ENCODE peak calls at places on chromosome 3, in eight cellular contexts. M is astrocyte, E is PC-3, F is mammary epithelial cell, T is GM12878, K is H9, P is GM23248, A is IMR-90. N is an unnamed sample.

GRCh38 chr3:52471371-52472238 is 16.2 kb downstream of the NISCH start:
- DNase-seq in M (no peak), E (peak), F (no peak), T (no peak), K (peak), P (peak), A (peak), N (peak)

GRCh38 chr3:9224490-9224889 is 25.0 kb downstream of the SRGAP3 start:
- DNase-seq in M (peak), E (peak), F (peak), T (peak), K (no peak), P (peak), A (no peak), N (no peak)

GRCh38 chr3:113183748-113184661 is 27.4 kb upstream of the BOC start:
- DNase-seq in M (peak), E (peak), F (no peak), T (no peak), K (no peak), P (no peak), A (peak), N (no peak)

GRCh38 chr3:44058022-44058867 is 183.4 kb upstream of the TOPAZ1 start:
- DNase-seq in M (peak), E (peak), F (peak), T (peak), K (no peak), P (peak), A (peak), N (no peak)

GRCh38 chr3:33729993-33730392 is 11.9 kb upstream of the CLASP2 start:
- DNase-seq in M (no peak), E (no peak), F (no peak), T (no peak), K (no peak), P (no peak), A (no peak), N (no peak)

GRCh38 chr3:45211466-45212094 is 14.5 kb downstream of the TMEM158 start:
- DNase-seq in M (no peak), E (no peak), F (no peak), T (no peak), K (no peak), P (peak), A (no peak), N (no peak)

GRCh38 chr3:195075199-195075940 is 195.6 kb downstream of the XXYLT1 start:
- DNase-seq in M (peak), E (no peak), F (no peak), T (no peak), K (no peak), P (no peak), A (peak), N (no peak)

GRCh38 chr3:32239638-32240550 is 1.4 kb downstream of the CMTM8 start:
- DNase-seq in M (no peak), E (peak), F (no peak), T (no peak), K (peak), P (peak), A (no peak), N (peak)

GRCh38 chr3:152069871-152070270 is 196.4 kb downstream of the SUCNR1 start:
- DNase-seq in M (peak), E (peak), F (peak), T (no peak), K (no peak), P (no peak), A (peak), N (no peak)

GRCh38 chr3:120568198-120568523 is 28.0 kb upstream of the NDUFB4 start:
- DNase-seq in M (no peak), E (no peak), F (no peak), T (no peak), K (no peak), P (no peak), A (no peak), N (no peak)

GRCh38 chr3:64384561-64384960 is 159.3 kb upstream of the PRICKLE2 start:
- DNase-seq in M (no peak), E (no peak), F (peak), T (no peak), K (no peak), P (peak), A (no peak), N (no peak)

GRCh38 chr3:190581041-190581501 is 67.2 kb downstream of the IL1RAP start:
- DNase-seq in M (peak), E (no peak), F (no peak), T (no peak), K (no peak), P (peak), A (peak), N (no peak)

GRCh38 chr3:194283218-194284006 is 67.7 kb downstream of the CPN2 start:
- DNase-seq in M (no peak), E (no peak), F (no peak), T (no peak), K (peak), P (peak), A (no peak), N (no peak)

GRCh38 chr3:122496529-122496928 is 18.2 kb downstream of the KPNA1 start:
- DNase-seq in M (no peak), E (no peak), F (peak), T (no peak), K (no peak), P (no peak), A (no peak), N (no peak)

GRCh38 chr3:151751161-151751560 is 17.4 kb downstream of the AADACL2 start:
- DNase-seq in M (peak), E (peak), F (peak), T (no peak), K (no peak), P (peak), A (peak), N (no peak)

GRCh38 chr3:54600441-54601204 is 327.2 kb downstream of the LRTM1 start:
- DNase-seq in M (no peak), E (no peak), F (no peak), T (no peak), K (no peak), P (no peak), A (no peak), N (no peak)

GRCh38 chr3:73580343-73580742 is 44.4 kb downstream of the PDZRN3 start:
- DNase-seq in M (peak), E (peak), F (peak), T (no peak), K (no peak), P (peak), A (peak), N (no peak)

GRCh38 chr3:9037113-9037715 is 73.9 kb upstream of the RAD18 start:
- DNase-seq in M (no peak), E (no peak), F (no peak), T (no peak), K (no peak), P (peak), A (no peak), N (no peak)

GRCh38 chr3:116057403-116058006 is 387.8 kb downstream of the LSAMP start:
- DNase-seq in M (peak), E (no peak), F (no peak), T (no peak), K (no peak), P (no peak), A (no peak), N (no peak)

GRCh38 chr3:13891492-13892073 is 11.7 kb upstream of the WNT7A start:
- DNase-seq in M (no peak), E (no peak), F (no peak), T (no peak), K (peak), P (no peak), A (no peak), N (no peak)

GRCh38 chr3:186646841-186647240 is 6.6 kb downstream of the FETUB start:
- DNase-seq in M (no peak), E (no peak), F (no peak), T (no peak), K (no peak), P (no peak), A (no peak), N (no peak)

GRCh38 chr3:197464794-197465193 is 91.0 kb downstream of the BDH1 start:
- DNase-seq in M (no peak), E (no peak), F (no peak), T (no peak), K (no peak), P (no peak), A (no peak), N (no peak)

GRCh38 chr3:111666041-111666735 is 71.0 kb upstream of the ZBED2 start:
- DNase-seq in M (no peak), E (peak), F (peak), T (no peak), K (no peak), P (peak), A (no peak), N (no peak)

GRCh38 chr3:66053009-66053782 is 14.5 kb upstream of the MAGI1 start:
- DNase-seq in M (no peak), E (no peak), F (no peak), T (no peak), K (no peak), P (peak), A (no peak), N (no peak)

GRCh38 chr3:197333901-197334639 is 35.7 kb upstream of the DLG1 start:
- DNase-seq in M (peak), E (no peak), F (no peak), T (no peak), K (no peak), P (no peak), A (no peak), N (no peak)

GRCh38 chr3:167051421-167051820 is 328.7 kb downstream of the ZBBX start:
- DNase-seq in M (no peak), E (no peak), F (no peak), T (no peak), K (peak), P (no peak), A (no peak), N (no peak)

GRCh38 chr3:125643127-125643526 is 47.8 kb upstream of the OSBPL11 start:
- DNase-seq in M (no peak), E (no peak), F (no peak), T (no peak), K (no peak), P (no peak), A (no peak), N (no peak)

GRCh38 chr3:125647318-125648014 is 52.2 kb upstream of the OSBPL11 start:
- DNase-seq in M (no peak), E (peak), F (peak), T (no peak), K (peak), P (no peak), A (no peak), N (peak)

GRCh38 chr3:125645613-125646012 is 50.3 kb upstream of the OSBPL11 start:
- DNase-seq in M (no peak), E (no peak), F (no peak), T (no peak), K (no peak), P (no peak), A (no peak), N (no peak)

GRCh38 chr3:125641901-125642300 is 46.6 kb upstream of the OSBPL11 start:
- DNase-seq in M (no peak), E (no peak), F (no peak), T (no peak), K (no peak), P (no peak), A (no peak), N (no peak)

GRCh38 chr3:125644036-125645025 is 49.0 kb upstream of the OSBPL11 start:
- DNase-seq in M (no peak), E (no peak), F (no peak), T (no peak), K (no peak), P (peak), A (peak), N (no peak)
- H3K9ac ChIP-seq in M (no peak), E (no peak), F (no peak), T (no peak), K (no peak), P (no peak), A (no peak), N (no peak)

GRCh38 chr3:128967748-128968147 is 26.1 kb downstream of the CFAP92 start:
- DNase-seq in M (no peak), E (no peak), F (no peak), T (no peak), K (no peak), P (no peak), A (no peak), N (no peak)

GRCh38 chr3:128969993-128970740 is 23.7 kb downstream of the CFAP92 start:
- DNase-seq in M (no peak), E (peak), F (no peak), T (no peak), K (peak), P (peak), A (peak), N (peak)

GRCh38 chr3:128965818-128966217 is 28.1 kb downstream of the CFAP92 start:
- DNase-seq in M (no peak), E (peak), F (peak), T (no peak), K (no peak), P (no peak), A (no peak), N (peak)

GRCh38 chr3:128970741-128971048 is 23.2 kb downstream of the CFAP92 start:
- DNase-seq in M (no peak), E (no peak), F (no peak), T (no peak), K (no peak), P (peak), A (no peak), N (no peak)

DNA sequence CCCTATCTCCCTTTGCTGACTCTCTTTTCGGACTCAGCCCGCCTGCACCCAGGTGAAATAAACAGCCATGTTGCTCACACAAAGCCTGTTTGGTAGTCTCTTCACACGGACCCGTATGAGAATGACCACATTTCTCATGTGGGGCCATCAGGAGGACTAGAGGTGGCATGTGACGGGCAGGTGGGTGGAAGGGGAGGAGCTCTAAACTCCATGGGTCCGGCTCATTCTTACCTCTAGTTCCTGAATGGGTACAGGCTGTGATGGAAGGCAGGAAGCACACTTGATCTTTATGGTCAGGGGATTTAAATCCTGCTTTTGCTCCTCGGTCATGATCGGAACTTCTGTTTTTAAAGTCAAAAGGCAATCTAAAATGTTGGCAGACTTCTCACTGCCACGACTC is 28.6 kb downstream of the CFAP92 start:
- DNase-seq in M (no peak), E (no peak), F (no peak), T (no peak), K (no peak), P (no peak), A (no peak), N (no peak)
- H3K9ac ChIP-seq in M (no peak), E (no peak), F (no peak), T (no peak), K (no peak), P (no peak), A (no peak), N (no peak)

GRCh38 chr3:4581040-4581439 is 87.9 kb downstream of the ITPR1 start:
- DNase-seq in M (no peak), E (no peak), F (no peak), T (no peak), K (no peak), P (no peak), A (no peak), N (no peak)
- H3K9ac ChIP-seq in M (no peak), E (no peak), F (no peak), T (no peak), K (no peak), P (no peak), A (no peak), N (no peak)

GRCh38 chr3:132136334-132136716 is 101.5 kb upstream of the CPNE4 start:
- DNase-seq in M (no peak), E (no peak), F (no peak), T (no peak), K (no peak), P (no peak), A (no peak), N (no peak)
- H3K9ac ChIP-seq in M (peak), E (peak), F (peak), T (no peak), K (no peak), P (peak), A (peak), N (no peak)

DNA sequence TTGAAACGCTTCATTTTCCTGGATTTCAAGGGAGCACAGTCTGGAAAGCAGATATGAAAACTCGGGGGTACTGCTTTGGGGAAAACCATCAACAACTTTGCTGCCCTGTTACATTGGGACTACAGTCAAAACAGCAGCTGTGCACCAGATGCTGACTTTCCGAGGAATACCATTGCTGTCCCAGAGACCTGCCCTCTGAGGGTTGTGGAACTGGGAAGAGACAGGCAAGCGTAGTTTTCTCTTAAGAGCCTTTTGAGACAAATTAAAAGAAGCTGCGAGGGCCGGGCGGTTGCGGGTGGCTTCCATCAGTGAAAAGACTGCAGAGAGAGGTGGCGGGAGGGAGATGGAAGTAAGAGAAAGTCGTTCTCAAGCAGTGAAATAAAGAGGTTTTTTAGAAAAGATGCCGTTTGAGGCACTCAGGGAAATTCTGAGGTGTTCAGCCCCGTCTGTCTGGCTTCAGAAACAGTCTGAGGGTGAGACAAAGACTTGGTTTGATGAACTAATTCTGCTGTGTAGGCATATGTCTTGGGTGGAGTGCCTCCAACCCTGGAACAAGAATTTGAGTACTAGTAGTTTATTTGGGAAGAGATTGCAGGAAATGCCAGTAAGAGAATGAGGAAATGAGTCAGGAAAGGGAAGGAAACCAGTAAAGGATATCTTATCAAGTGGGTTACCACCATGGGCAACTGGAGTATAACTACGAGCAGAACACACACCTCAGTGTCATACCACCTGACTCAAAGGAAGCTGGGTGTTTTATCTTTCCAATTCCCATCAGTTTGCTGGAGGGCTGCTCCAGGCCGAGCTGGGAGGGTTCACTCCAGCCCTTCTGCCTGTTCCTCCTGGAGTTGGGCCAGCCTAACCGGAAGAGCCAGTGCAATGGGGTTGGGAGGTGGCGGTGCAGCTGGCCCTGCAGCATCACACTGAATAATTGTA is 75.1 kb downstream of the TGFBR2 start:
- DNase-seq in M (peak), E (peak), F (no peak), T (no peak), K (no peak), P (peak), A (peak), N (peak)
- H3K9ac ChIP-seq in M (peak), E (peak), F (no peak), T (no peak), K (no peak), P (peak), A (no peak), N (no peak)

DNA sequence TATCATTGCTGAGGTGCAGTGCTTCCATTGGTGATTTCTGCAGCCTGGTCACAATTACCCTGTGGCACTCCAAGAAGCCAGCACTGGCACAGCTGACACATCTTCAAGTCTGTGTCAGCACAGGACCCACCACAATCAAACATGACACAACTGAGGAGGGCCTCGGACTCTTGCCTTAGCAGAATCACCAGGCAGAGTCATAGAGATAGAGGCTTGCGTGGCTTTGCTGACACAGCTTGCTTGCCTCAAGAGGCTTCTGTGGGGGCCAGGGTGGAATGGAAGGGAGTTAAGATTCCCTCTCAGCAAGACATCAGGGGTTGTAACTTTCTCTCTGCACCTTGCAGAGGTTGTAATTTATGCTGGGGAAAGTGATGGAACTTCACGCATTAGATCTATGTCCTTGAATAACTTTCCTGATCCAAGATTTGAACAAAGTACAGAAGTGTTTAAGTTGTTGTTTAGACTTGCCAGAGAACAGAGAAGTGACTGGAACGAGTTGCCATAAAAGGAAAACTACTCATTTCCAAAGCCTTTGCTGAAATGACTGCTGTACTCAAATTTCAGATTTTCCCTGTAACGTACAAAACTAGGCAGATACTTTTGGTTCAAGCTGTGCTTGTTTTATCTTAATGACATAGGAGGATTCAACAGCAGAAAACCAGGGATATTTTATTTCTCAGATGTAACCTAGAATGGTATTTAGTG is 170.7 kb downstream of the DIPK2A start:
- DNase-seq in M (peak), E (no peak), F (peak), T (no peak), K (no peak), P (peak), A (peak), N (no peak)
- H3K9ac ChIP-seq in M (no peak), E (no peak), F (no peak), T (no peak), K (no peak), P (peak), A (peak), N (no peak)

DNA sequence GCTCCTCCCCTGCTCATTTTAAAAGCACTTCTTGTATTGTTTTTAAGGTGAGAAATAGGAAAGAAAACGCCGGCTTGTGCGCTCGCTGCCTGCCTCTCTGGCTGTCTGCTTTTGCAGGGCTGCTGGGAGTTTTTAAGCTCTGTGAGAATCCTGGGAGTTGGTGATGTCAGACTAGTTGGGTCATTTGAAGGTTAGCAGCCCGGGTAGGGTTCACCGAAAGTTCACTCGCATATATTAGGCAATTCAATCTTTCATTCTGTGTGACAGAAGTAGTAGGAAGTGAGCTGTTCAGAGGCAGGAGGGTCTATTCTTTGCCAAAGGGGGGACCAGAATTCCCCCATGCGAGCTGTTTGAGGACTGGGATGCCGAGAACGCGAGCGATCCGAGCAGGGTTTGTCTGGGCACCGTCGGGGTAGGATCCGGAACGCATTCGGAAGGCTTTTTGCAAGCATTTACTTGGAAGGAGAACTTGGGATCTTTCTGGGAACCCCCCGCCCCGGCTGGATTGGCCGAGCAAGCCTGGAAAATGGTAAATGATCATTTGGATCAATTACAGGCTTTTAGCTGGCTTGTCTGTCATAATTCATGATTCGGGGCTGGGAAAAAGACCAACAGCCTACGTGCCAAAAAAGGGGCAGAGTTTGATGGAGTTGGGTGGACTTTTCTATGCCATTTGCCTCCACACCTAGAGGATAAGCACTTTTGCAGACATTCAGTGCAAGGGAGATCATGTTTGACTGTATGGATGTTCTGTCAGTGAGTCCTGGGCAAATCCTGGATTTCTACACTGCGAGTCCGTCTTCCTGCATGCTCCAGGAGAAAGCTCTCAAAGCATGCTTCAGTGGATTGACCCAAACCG is at the start of gene RARB:
- DNase-seq in M (peak), E (no peak), F (peak), T (no peak), K (peak), P (peak), A (peak), N (peak)
- H3K9ac ChIP-seq in M (peak), E (no peak), F (no peak), T (no peak), K (peak), P (peak), A (peak), N (peak)

GRCh38 chr3:38136272-38136806 is 588 bp downstream of the ACAA1 start:
- DNase-seq in M (no peak), E (no peak), F (peak), T (no peak), K (no peak), P (peak), A (peak), N (peak)
- H3K9ac ChIP-seq in M (peak), E (peak), F (peak), T (peak), K (peak), P (peak), A (peak), N (peak)

GRCh38 chr3:161069441-161070251 is 35.5 kb downstream of the B3GALNT1 start:
- DNase-seq in M (peak), E (peak), F (peak), T (peak), K (no peak), P (peak), A (peak), N (no peak)
- H3K9ac ChIP-seq in M (no peak), E (peak), F (no peak), T (no peak), K (no peak), P (no peak), A (no peak), N (no peak)

N was measured in colonic mucosa.